ENCODE peak calls at places on chromosomes 2 and 18, in six cellular contexts. X, U, H, Q, J and R are unnamed samples.

GRCh38 chr2:227534714-227535113 is 62.8 kb downstream of the AGFG1 start:
- DNase-seq in X (no peak), U (no peak), H (no peak), Q (no peak), J (no peak), R (no peak)

GRCh38 chr2:156427067-156427466 is 9.1 kb upstream of the GPD2 start:
- DNase-seq in X (no peak), U (no peak), H (no peak), Q (no peak), J (no peak), R (no peak)

GRCh38 chr2:102841107-102841840 is 79.4 kb downstream of the TMEM182 start:
- DNase-seq in X (no peak), U (no peak), H (peak), Q (peak), J (peak), R (peak)

GRCh38 chr2:88597168-88597567 is 30.1 kb downstream of the EIF2AK3 start:
- DNase-seq in X (no peak), U (no peak), H (no peak), Q (no peak), J (no peak), R (no peak)

GRCh38 chr18:31197676-31198075 is 35.0 kb upstream of the DSC1 start:
- DNase-seq in X (no peak), U (no peak), H (no peak), Q (no peak), J (no peak), R (no peak)

GRCh38 chr2:36635194-36635593 is 37.2 kb upstream of the FEZ2 start:
- DNase-seq in X (no peak), U (no peak), H (peak), Q (no peak), J (no peak), R (no peak)

GRCh38 chr2:96501471-96501874 is 3.7 kb downstream of the NEURL3 start:
- DNase-seq in X (no peak), U (no peak), H (no peak), Q (no peak), J (no peak), R (no peak)

GRCh38 chr2:237012577-237013237 is 73.0 kb upstream of the COPS8 start:
- DNase-seq in X (no peak), U (no peak), H (no peak), Q (no peak), J (peak), R (no peak)

GRCh38 chr2:223674998-223675609 is 72.9 kb upstream of the SCG2 start:
- DNase-seq in X (no peak), U (no peak), H (peak), Q (no peak), J (peak), R (no peak)

GRCh38 chr2:144703852-144704324 is 184.0 kb upstream of the ZEB2 start:
- DNase-seq in X (no peak), U (no peak), H (no peak), Q (peak), J (peak), R (no peak)

GRCh38 chr2:179186126-179186525 is 78.5 kb downstream of the SESTD1 start:
- DNase-seq in X (no peak), U (no peak), H (no peak), Q (no peak), J (no peak), R (no peak)